ENCODE peak calls at places on chromosomes 3 and 15, in nine cellular contexts. G is AG10803, Q is body of pancreas, U is AG04450, Y is HCT116, P is left ventricle myocardium inferior, B is fibroblast of lung, A is osteoblast, X is epithelial cell of esophagus. R is an unnamed sample.

GRCh38 chr3:138114431-138114918 is 933 bp downstream of the DZIP1L start:
- DNase-seq in P (no peak), B (peak), Y (no peak), U (no peak), Q (no peak), G (peak), A (no peak), X (no peak), R (no peak)

GRCh38 chr3:187739125-187739560 is 6.1 kb downstream of the BCL6 start:
- DNase-seq in Y (no peak), A (peak), Q (peak), G (no peak), X (no peak), U (no peak), P (peak), B (peak), R (no peak)

GRCh38 chr3:141367038-141367730 is 1.1 kb upstream of the ZBTB38 start:
- DNase-seq in Y (peak), P (no peak), X (peak), U (peak), G (peak), Q (no peak), A (peak), B (peak), R (peak)

GRCh38 chr3:187342255-187342654 is 25.9 kb upstream of the RTP4 start:
- DNase-seq in Y (no peak), P (no peak), B (no peak), A (no peak), Q (no peak), G (no peak), U (no peak), X (no peak), R (no peak)

GRCh38 chr3:8668216-8668615 is 23.6 kb upstream of the SSUH2 start:
- DNase-seq in B (peak), Y (no peak), X (peak), P (no peak), G (peak), U (no peak), Q (no peak), A (peak), R (peak)

GRCh38 chr3:43559961-43560360 is 61.9 kb downstream of the ANO10 start:
- DNase-seq in X (no peak), B (no peak), Q (no peak), Y (no peak), P (no peak), G (no peak), A (no peak), U (no peak), R (no peak)

GRCh38 chr15:57427367-57427821 is 51.1 kb downstream of the CGNL1 start:
- DNase-seq in X (peak), G (peak), A (peak), U (no peak), B (peak), Y (no peak), P (no peak), Q (peak), R (no peak)

GRCh38 chr3:74624301-74624700 is 9.8 kb upstream of the CNTN3 start:
- DNase-seq in Q (no peak), U (peak), X (peak), A (no peak), B (peak), Y (no peak), G (peak), P (no peak), R (no peak)

GRCh38 chr3:23740517-23741402 is 65.0 kb upstream of the UBE2E1 start:
- DNase-seq in A (no peak), Y (peak), X (peak), Q (peak), U (no peak), P (no peak), B (peak), G (no peak), R (no peak)

GRCh38 chr15:37136666-37137065 is 36.3 kb upstream of the MEIS2 start:
- DNase-seq in X (no peak), U (no peak), Q (no peak), P (no peak), G (no peak), Y (no peak), A (no peak), B (peak), R (no peak)

GRCh38 chr3:117622130-117622841 is 912.7 kb downstream of the TUSC7 start:
- DNase-seq in X (peak), G (peak), Y (no peak), B (peak), U (peak), A (peak), Q (no peak), P (no peak), R (peak)

GRCh38 chr3:183629546-183630301 is 5.7 kb upstream of the KLHL24 start:
- DNase-seq in B (no peak), Q (no peak), X (no peak), U (no peak), P (no peak), Y (no peak), G (no peak), A (no peak), R (no peak)

GRCh38 chr3:122767690-122768372 is 25.8 kb downstream of the HSPBAP1 start:
- DNase-seq in P (no peak), X (no peak), G (no peak), U (no peak), A (no peak), Y (no peak), B (no peak), Q (no peak), R (no peak)

DNA sequence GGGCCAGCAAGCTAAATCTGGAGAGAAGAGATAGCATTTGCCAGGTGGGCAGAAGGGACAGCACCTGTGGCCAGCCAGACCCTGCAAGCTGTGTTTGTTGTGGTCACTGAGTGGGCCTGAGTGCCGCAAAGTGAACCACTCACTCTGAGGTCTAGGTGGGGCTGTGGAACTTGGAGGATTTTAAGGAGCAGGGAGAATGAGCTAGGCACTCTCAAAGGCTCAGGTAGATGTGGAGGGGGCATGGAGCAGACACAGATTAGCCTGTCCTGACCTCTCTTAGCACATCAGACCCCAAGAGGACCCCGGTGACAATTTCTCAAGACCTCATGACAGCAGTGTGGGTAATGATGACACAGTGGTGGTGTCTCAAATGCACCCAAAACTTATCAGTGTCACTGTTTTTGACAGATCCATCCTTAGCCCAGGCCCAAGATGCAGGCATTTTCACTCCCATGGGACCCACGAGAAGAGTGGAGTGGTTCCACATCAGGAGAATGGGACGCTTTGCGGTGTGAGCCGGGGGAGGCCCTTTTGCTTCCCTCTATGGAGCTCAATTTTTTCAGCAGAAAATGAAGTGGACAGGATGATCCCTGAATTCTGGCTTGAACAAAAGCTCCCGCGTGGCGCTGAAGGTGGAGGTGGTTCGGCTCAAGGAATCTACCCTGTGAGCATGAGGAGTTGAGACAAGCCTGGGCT is 43.8 kb upstream of the TLE3 start:
- DNase-seq in B (no peak), P (no peak), U (no peak), X (no peak), G (no peak), Y (no peak), A (no peak), Q (no peak), R (no peak)
- H3K4me3 ChIP-seq in B (peak), P (peak), U (peak), X (no peak), G (peak), Y (no peak), A (peak), Q (no peak), R (no peak)

GRCh38 chr3:51819709-51820406 is 40.8 kb upstream of the IQCF6 start:
- DNase-seq in G (no peak), Y (peak), Q (no peak), X (no peak), P (no peak), U (no peak), A (no peak), B (no peak), R (no peak)
- TF ChIP-seq CTCF in G (no peak), Y (no peak), Q (no peak), X (peak), P (peak), U (no peak), A (peak), B (no peak), R (peak)

GRCh38 chr15:66652806-66653205 is 49.2 kb upstream of the SMAD6 start:
- DNase-seq in B (no peak), P (no peak), Y (no peak), Q (no peak), A (no peak), U (no peak), X (no peak), G (no peak), R (no peak)

GRCh38 chr15:66651913-66652642 is 50.0 kb upstream of the SMAD6 start:
- DNase-seq in B (no peak), X (no peak), P (no peak), Y (no peak), U (no peak), A (no peak), Q (no peak), G (no peak), R (no peak)

GRCh38 chr15:66650433-66650832 is 51.6 kb upstream of the SMAD6 start:
- DNase-seq in X (no peak), Q (no peak), G (no peak), P (peak), Y (no peak), B (no peak), U (no peak), A (peak), R (no peak)

GRCh38 chr15:66649235-66649984 is 52.6 kb upstream of the SMAD6 start:
- DNase-seq in X (no peak), G (no peak), B (no peak), U (no peak), P (no peak), Q (no peak), A (no peak), Y (no peak), R (no peak)

GRCh38 chr15:66651198-66651597 is 50.8 kb upstream of the SMAD6 start:
- DNase-seq in B (no peak), P (no peak), A (no peak), G (no peak), Y (no peak), U (no peak), Q (no peak), X (no peak), R (no peak)
- H3K4me3 ChIP-seq in B (no peak), P (no peak), A (no peak), G (no peak), Y (no peak), U (no peak), Q (no peak), X (no peak), R (no peak)

GRCh38 chr3:37116998-37117397 is 57.4 kb downstream of the LRRFIP2 start:
- DNase-seq in P (no peak), A (no peak), B (no peak), Q (no peak), U (no peak), G (no peak), Y (no peak), X (no peak), R (no peak)

GRCh38 chr3:37118163-37118562 is 56.2 kb downstream of the LRRFIP2 start:
- DNase-seq in B (no peak), U (no peak), Q (no peak), A (no peak), P (no peak), X (no peak), Y (no peak), G (no peak), R (no peak)

GRCh38 chr3:37115451-37115850 is 58.9 kb downstream of the LRRFIP2 start:
- DNase-seq in Y (no peak), U (no peak), Q (no peak), B (peak), G (peak), A (no peak), P (no peak), X (peak), R (no peak)

GRCh38 chr3:37114251-37115145 is 59.9 kb downstream of the LRRFIP2 start:
- DNase-seq in G (peak), B (peak), Q (no peak), A (no peak), P (no peak), X (peak), Y (no peak), U (peak), R (peak)

GRCh38 chr3:37117548-37117947 is 56.8 kb downstream of the LRRFIP2 start:
- DNase-seq in A (no peak), G (no peak), Y (no peak), U (no peak), X (no peak), B (no peak), Q (no peak), P (no peak), R (no peak)
- TF ChIP-seq CTCF in A (no peak), G (no peak), Y (no peak), U (no peak), X (no peak), B (no peak), Q (no peak), P (no peak), R (no peak)

DNA sequence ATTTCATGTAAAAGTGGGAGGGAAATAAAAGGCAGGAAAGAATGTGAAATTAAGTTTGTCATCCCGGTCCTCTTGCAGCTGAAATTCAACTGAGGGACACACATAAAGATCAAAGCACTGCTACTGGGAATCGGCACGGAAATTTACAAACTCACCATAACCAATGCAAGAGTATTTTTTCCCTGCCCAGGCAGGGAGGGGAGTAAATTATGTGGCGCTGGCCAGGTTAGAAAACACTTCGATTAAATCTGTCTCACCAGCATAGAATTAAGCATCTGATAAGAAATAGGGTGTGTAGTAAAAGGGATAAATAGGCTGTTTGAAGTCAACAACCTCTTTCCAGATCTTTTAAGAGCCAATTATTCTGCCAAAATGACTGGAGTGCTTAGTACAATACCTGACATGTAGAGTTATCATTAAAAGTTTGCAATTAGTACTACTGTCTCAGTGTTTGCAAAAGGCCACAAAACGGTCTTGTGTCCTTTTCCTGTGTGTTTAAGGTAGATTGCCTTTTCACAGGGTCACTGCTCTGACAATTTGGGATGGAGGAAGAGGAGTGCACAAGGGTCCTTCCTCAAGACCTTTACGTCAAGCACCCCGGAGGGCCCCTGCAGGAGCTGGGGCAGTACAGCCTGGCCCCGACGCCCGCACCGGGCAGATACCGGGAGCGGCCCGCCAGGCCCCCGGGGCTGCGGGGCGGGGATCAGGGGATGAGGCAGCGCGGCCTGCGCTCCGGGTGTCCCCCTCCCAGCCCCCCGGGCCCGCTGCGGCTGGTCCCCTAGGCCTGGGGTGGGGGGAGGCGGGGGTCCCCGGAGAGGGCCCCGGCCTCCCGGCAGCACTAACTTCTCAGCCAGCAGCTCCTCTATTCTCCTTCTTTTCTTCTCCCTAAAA is 651 bp downstream of the UBA3 start:
- DNase-seq in A (peak), Q (no peak), Y (no peak), B (no peak), X (peak), U (no peak), P (no peak), G (no peak), R (no peak)
- H3K4me3 ChIP-seq in A (peak), Q (peak), Y (peak), B (peak), X (peak), U (peak), P (peak), G (peak), R (peak)